ENCODE peak calls at places on chromosomes 2 and 18, in eight cellular contexts. P is upper lobe of left lung, K is spleen, Y is esophagus squamous epithelium, V is transverse colon, B is H1, H is heart left ventricle, C is gastrocnemius medialis. O is an unnamed sample.

GRCh38 chr2:142592171-142592570 is 285.3 kb upstream of the KYNU start:
- DNase-seq in P (no peak), C (no peak), H (no peak), K (no peak), V (no peak), Y (no peak), B (no peak), O (no peak)

GRCh38 chr18:33205777-33206176 is 234.7 kb downstream of the CCDC178 start:
- DNase-seq in P (no peak), C (no peak), K (no peak), B (no peak), Y (no peak), V (no peak), H (no peak), O (no peak)

GRCh38 chr2:67436221-67436620 is 39.1 kb downstream of the ETAA1 start:
- DNase-seq in C (no peak), V (no peak), K (no peak), B (no peak), H (no peak), Y (no peak), P (no peak), O (no peak)

GRCh38 chr18:75247601-75248421 is 37.2 kb downstream of the TSHZ1 start:
- DNase-seq in B (no peak), C (no peak), P (no peak), Y (no peak), V (no peak), H (no peak), K (no peak), O (peak)

GRCh38 chr18:37176307-37176934 is 347.5 kb downstream of the KIAA1328 start:
- DNase-seq in K (no peak), V (no peak), H (no peak), P (no peak), C (no peak), Y (no peak), B (no peak), O (no peak)

GRCh38 chr2:129977986-129978385 is 1.5 kb upstream of the RAB6C start:
- DNase-seq in P (no peak), B (no peak), C (no peak), V (no peak), Y (no peak), K (no peak), H (no peak), O (no peak)

GRCh38 chr2:203918839-203919238 is 17.7 kb upstream of the ICOS start:
- DNase-seq in C (no peak), P (no peak), B (no peak), V (no peak), K (no peak), Y (no peak), H (no peak), O (no peak)

GRCh38 chr18:27627927-27628326 is 442.8 kb upstream of the CHST9 start:
- DNase-seq in Y (no peak), P (no peak), C (no peak), H (no peak), K (no peak), V (no peak), B (no peak), O (no peak)

GRCh38 chr2:75632091-75632704 is 14.4 kb upstream of the MRPL19 start:
- DNase-seq in B (no peak), C (no peak), V (no peak), P (no peak), H (no peak), Y (no peak), K (no peak), O (no peak)

GRCh38 chr2:217622664-217623063 is 380.1 kb downstream of the TNS1 start:
- DNase-seq in V (no peak), Y (no peak), H (no peak), K (no peak), C (no peak), P (no peak), B (no peak), O (no peak)

GRCh38 chr18:9404565-9405060 is 70.0 kb downstream of the TWSG1 start:
- DNase-seq in P (peak), C (no peak), B (no peak), K (peak), Y (no peak), H (no peak), V (no peak), O (peak)

GRCh38 chr18:37218022-37218590 is 347.5 kb downstream of the CELF4 start:
- DNase-seq in C (no peak), V (no peak), B (no peak), H (no peak), Y (no peak), K (no peak), P (no peak), O (no peak)

GRCh38 chr2:155842103-155842502 is 490.4 kb downstream of the NR4A2 start:
- DNase-seq in H (no peak), Y (no peak), V (no peak), K (no peak), C (no peak), P (no peak), B (no peak), O (no peak)

GRCh38 chr2:201357216-201357615 is at the start of gene FLACC1:
- DNase-seq in B (no peak), K (no peak), Y (no peak), V (no peak), P (no peak), H (no peak), C (no peak), O (no peak)

GRCh38 chr2:163610817-163611556 is 124.8 kb downstream of the FIGN start:
- DNase-seq in P (peak), C (no peak), K (no peak), V (no peak), H (no peak), B (peak), Y (no peak), O (peak)

GRCh38 chr2:44118257-44118656 is 50.4 kb upstream of the PPM1B start:
- DNase-seq in Y (no peak), B (no peak), H (no peak), P (no peak), K (no peak), C (no peak), V (no peak), O (no peak)

GRCh38 chr2:225086439-225086838 is 44.2 kb upstream of the DOCK10 start:
- DNase-seq in V (no peak), K (no peak), B (no peak), C (no peak), H (no peak), Y (no peak), P (no peak), O (no peak)

GRCh38 chr2:64284751-64285150 is 140.5 kb upstream of the PELI1 start:
- DNase-seq in Y (no peak), H (no peak), K (no peak), P (peak), C (no peak), B (no peak), V (no peak), O (no peak)

GRCh38 chr2:32947484-32948143 is 861 bp downstream of the LTBP1 start:
- DNase-seq in Y (no peak), P (peak), K (peak), C (no peak), B (peak), H (peak), V (peak), O (peak)

GRCh38 chr2:206971805-206972204 is 32.5 kb downstream of the CPO start:
- DNase-seq in P (no peak), Y (no peak), K (no peak), H (no peak), B (no peak), C (peak), V (peak), O (no peak)

GRCh38 chr2:43474273-43474672 is 121.6 kb downstream of the THADA start:
- DNase-seq in Y (no peak), V (no peak), B (no peak), K (no peak), H (no peak), C (no peak), P (no peak), O (no peak)

GRCh38 chr2:69027060-69027459 is 14.1 kb downstream of the ANTXR1 start:
- DNase-seq in B (no peak), K (no peak), C (no peak), V (no peak), Y (no peak), H (no peak), P (peak), O (no peak)

GRCh38 chr2:226796840-226797288 is 2.8 kb downstream of the IRS1 start:
- DNase-seq in B (no peak), C (peak), H (peak), V (peak), P (peak), Y (no peak), K (no peak), O (no peak)

GRCh38 chr2:235492850-235493344 is 946 bp upstream of the AGAP1 start:
- DNase-seq in K (no peak), C (no peak), Y (no peak), V (no peak), H (no peak), P (peak), B (peak), O (no peak)

GRCh38 chr2:148658807-148659722 is 14.5 kb downstream of the EPC2 start:
- DNase-seq in C (no peak), V (no peak), P (no peak), K (no peak), B (no peak), H (no peak), Y (no peak), O (no peak)

GRCh38 chr2:221676566-221677172 is 104.6 kb upstream of the EPHA4 start:
- DNase-seq in C (no peak), V (no peak), H (no peak), Y (no peak), K (no peak), P (no peak), B (no peak), O (no peak)

GRCh38 chr2:128495996-128496547 is 177.4 kb upstream of the HS6ST1 start:
- DNase-seq in K (no peak), P (no peak), Y (no peak), C (no peak), B (peak), V (no peak), H (no peak), O (no peak)

GRCh38 chr2:191936882-191937405 is 90.1 kb upstream of the CAVIN2 start:
- DNase-seq in B (no peak), C (no peak), Y (no peak), H (no peak), V (no peak), P (no peak), K (no peak), O (no peak)

GRCh38 chr18:35438480-35439234 is 59.1 kb downstream of the INO80C start:
- DNase-seq in Y (no peak), V (no peak), C (no peak), B (no peak), P (no peak), K (no peak), H (no peak), O (no peak)

GRCh38 chr2:105641389-105641811 is 103.3 kb upstream of the NCK2 start:
- DNase-seq in K (no peak), Y (no peak), H (no peak), V (no peak), B (peak), C (peak), P (peak), O (peak)

GRCh38 chr2:181275643-181276070 is 181.5 kb upstream of the ITGA4 start:
- DNase-seq in K (no peak), B (no peak), C (no peak), V (peak), P (peak), Y (no peak), H (peak), O (no peak)

GRCh38 chr18:67600781-67601180 is 84.3 kb upstream of the DSEL start:
- DNase-seq in C (no peak), H (no peak), Y (no peak), K (no peak), B (no peak), V (no peak), P (no peak), O (no peak)

GRCh38 chr2:9032555-9032954 is 29.1 kb upstream of the MBOAT2 start:
- DNase-seq in C (no peak), V (no peak), Y (no peak), K (no peak), H (no peak), P (no peak), B (no peak), O (no peak)

GRCh38 chr2:157899125-157899839 is 23.2 kb upstream of the ACVR1 start:
- DNase-seq in B (no peak), V (no peak), Y (no peak), C (no peak), K (no peak), H (no peak), P (no peak), O (no peak)

GRCh38 chr18:23102498-23103260 is 32.6 kb upstream of the CABLES1 start:
- DNase-seq in C (no peak), P (no peak), K (peak), Y (no peak), B (no peak), V (no peak), H (no peak), O (no peak)

GRCh38 chr2:238553159-238553558 is 126.4 kb downstream of the ASB1 start:
- DNase-seq in H (no peak), P (no peak), C (no peak), V (no peak), B (no peak), K (no peak), Y (no peak), O (no peak)

GRCh38 chr2:238551091-238551490 is 124.4 kb downstream of the ASB1 start:
- DNase-seq in B (no peak), V (no peak), Y (no peak), C (no peak), P (no peak), K (no peak), H (no peak), O (no peak)

GRCh38 chr2:238549866-238550265 is 123.1 kb downstream of the ASB1 start:
- DNase-seq in C (no peak), Y (no peak), B (no peak), V (no peak), P (no peak), K (no peak), H (no peak), O (no peak)

GRCh38 chr2:238554468-238555184 is 127.9 kb downstream of the ASB1 start:
- DNase-seq in C (no peak), V (no peak), P (no peak), Y (no peak), H (no peak), K (no peak), B (peak), O (no peak)

DNA sequence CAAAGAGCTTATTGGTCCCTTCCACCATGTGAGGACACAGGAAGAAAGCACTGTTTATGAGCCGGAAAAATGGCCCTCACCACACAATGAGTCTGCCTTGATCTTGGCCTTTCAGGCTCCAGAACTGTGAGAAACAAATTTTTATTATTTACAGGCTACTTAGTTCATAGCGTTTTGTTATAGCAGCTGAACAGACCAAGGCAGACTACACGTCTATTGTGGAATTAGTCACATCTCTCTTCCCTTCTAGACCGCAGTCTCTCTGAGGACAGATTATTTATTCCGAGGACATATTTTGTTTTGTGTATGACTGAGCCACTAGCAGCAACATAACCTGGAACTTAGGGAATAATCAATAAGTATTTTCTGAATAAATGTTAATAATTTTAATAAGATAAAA is 125.5 kb downstream of the ASB1 start:
- DNase-seq in K (no peak), Y (no peak), B (no peak), H (no peak), P (no peak), V (no peak), C (no peak), O (no peak)
- TF ChIP-seq POLR2A in K (no peak), Y (no peak), B (no peak), H (no peak), P (no peak), V (no peak), C (no peak), O (no peak)

DNA sequence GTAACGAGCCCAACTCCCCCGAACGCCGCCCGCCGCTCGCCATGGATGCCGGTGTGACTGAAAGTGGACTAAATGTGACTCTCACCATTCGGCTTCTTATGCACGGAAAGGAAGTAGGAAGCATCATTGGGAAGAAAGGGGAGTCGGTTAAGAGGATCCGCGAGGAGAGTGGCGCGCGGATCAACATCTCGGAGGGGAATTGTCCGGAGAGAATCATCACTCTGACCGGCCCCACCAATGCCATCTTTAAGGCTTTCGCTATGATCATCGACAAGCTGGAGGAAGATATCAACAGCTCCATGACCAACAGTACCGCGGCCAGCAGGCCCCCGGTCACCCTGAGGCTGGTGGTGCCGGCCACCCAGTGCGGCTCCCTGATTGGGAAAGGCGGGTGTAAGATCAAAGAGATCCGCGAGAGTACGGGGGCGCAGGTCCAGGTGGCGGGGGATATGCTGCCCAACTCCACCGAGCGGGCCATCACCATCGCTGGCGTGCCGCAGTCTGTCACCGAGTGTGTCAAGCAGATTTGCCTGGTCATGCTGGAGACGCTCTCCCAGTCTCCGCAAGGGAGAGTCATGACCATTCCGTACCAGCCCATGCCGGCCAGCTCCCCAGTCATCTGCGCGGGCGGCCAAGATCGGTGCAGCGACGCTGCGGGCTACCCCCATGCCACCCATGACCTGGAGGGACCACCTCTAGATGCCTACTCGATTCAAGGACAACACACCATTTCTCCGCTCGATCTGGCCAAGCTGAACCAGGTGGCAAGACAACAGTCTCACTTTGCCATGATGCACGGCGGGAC is 628 bp downstream of the PCBP1 start:
- DNase-seq in H (peak), C (peak), P (peak), K (peak), V (peak), B (peak), Y (no peak), O (peak)
- TF ChIP-seq POLR2A in H (no peak), C (no peak), P (no peak), K (no peak), V (peak), B (peak), Y (no peak), O (peak)

DNA sequence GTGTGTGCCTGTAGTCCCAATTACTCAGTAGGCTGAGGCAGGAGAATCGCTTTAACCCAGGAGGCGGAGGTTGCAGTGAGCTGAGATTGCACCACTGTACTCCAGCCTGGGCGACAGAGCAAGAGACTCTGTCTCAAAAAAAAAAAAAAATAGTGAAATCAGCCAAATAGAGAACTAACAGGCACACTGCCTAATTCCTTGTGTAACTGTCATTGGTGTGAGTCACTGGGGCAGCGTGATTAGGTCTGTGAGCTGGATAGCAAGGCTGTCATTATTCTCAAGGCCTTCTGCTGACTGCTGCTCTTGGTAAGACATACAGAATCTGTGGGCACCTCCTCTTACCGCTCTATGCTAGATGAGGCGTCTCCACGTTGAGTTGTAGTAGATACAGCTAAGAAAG is 270.3 kb downstream of the NEDD4L start:
- DNase-seq in P (no peak), K (no peak), Y (no peak), H (peak), C (peak), B (no peak), V (peak), O (peak)
- TF ChIP-seq POLR2A in P (no peak), K (no peak), Y (no peak), H (no peak), C (peak), B (no peak), V (no peak), O (no peak)

GRCh38 chr2:174248187-174248997 is at the start of gene OLA1:
- DNase-seq in C (peak), K (peak), Y (peak), V (peak), H (peak), B (peak), P (peak), O (peak)
- TF ChIP-seq POLR2A in C (peak), K (peak), Y (peak), V (peak), H (no peak), B (peak), P (peak), O (peak)

GRCh38 chr2:190319557-190320498 is at the start of gene HIBCH:
- DNase-seq in Y (peak), C (peak), K (peak), H (peak), P (peak), V (peak), B (peak), O (peak)
- TF ChIP-seq POLR2A in Y (no peak), C (peak), K (peak), H (no peak), P (peak), V (peak), B (peak), O (peak)

GRCh38 chr2:39119732-39120520 is 925 bp downstream of the SOS1 start:
- DNase-seq in H (peak), V (peak), K (no peak), B (peak), C (peak), Y (no peak), P (peak), O (peak)
- TF ChIP-seq POLR2A in H (no peak), V (peak), K (no peak), B (no peak), C (peak), Y (no peak), P (no peak), O (peak)

O was measured in erythroblast.